ENCODE peak calls at places on chromosomes 12 and 14, in seven cellular contexts. One of them, this sample, is unnamed.

GRCh38 chr14:93941293-93941910 is 14.3 kb downstream of the FAM181A start:
- DNase-seq in PC-9: peak; percentile 79
- DNase-seq in esophagus squamous epithelium: no peak
- DNase-seq in Peyer's patch: no peak
- DNase-seq in mammary epithelial cell: peak; percentile 96
- DNase-seq in stomach: no peak
- DNase-seq in spleen: peak; percentile 76
- DNase-seq in this sample: no peak

GRCh38 chr12:119158004-119158776 is 20.5 kb upstream of the HSPB8 start:
- DNase-seq in PC-9: no peak
- DNase-seq in esophagus squamous epithelium: no peak
- DNase-seq in Peyer's patch: no peak
- DNase-seq in mammary epithelial cell: no peak
- DNase-seq in stomach: no peak
- DNase-seq in spleen: no peak
- DNase-seq in this sample: no peak

GRCh38 chr12:67426067-67426466 is 156.9 kb downstream of the CAND1 start:
- DNase-seq in PC-9: no peak
- DNase-seq in esophagus squamous epithelium: no peak
- DNase-seq in Peyer's patch: no peak
- DNase-seq in mammary epithelial cell: no peak
- DNase-seq in stomach: no peak
- DNase-seq in spleen: no peak
- DNase-seq in this sample: no peak

GRCh38 chr12:51678086-51678724 is 87.2 kb downstream of the SCN8A start:
- DNase-seq in PC-9: no peak
- DNase-seq in esophagus squamous epithelium: no peak
- DNase-seq in Peyer's patch: no peak
- DNase-seq in mammary epithelial cell: peak; percentile 31
- DNase-seq in stomach: peak; percentile 34
- DNase-seq in spleen: no peak
- DNase-seq in this sample: peak; percentile 73

GRCh38 chr12:104299842-104300481 is 3.6 kb upstream of the EID3 start:
- DNase-seq in PC-9: peak; percentile 58
- DNase-seq in esophagus squamous epithelium: no peak
- DNase-seq in Peyer's patch: no peak
- DNase-seq in mammary epithelial cell: no peak
- DNase-seq in stomach: no peak
- DNase-seq in spleen: no peak
- DNase-seq in this sample: no peak

GRCh38 chr12:12560587-12561304 is 1.9 kb downstream of the DUSP16 start:
- DNase-seq in PC-9: peak; percentile 84
- DNase-seq in esophagus squamous epithelium: no peak
- DNase-seq in Peyer's patch: no peak
- DNase-seq in mammary epithelial cell: peak; percentile 89
- DNase-seq in stomach: peak; percentile 74
- DNase-seq in spleen: no peak
- DNase-seq in this sample: peak; percentile 74

GRCh38 chr14:93035917-93036651 is 79.6 kb downstream of the ITPK1 start:
- DNase-seq in PC-9: peak; percentile 78
- DNase-seq in esophagus squamous epithelium: no peak
- DNase-seq in Peyer's patch: no peak
- DNase-seq in mammary epithelial cell: peak; percentile 38
- DNase-seq in stomach: no peak
- DNase-seq in spleen: peak; percentile 78
- DNase-seq in this sample: no peak

GRCh38 chr12:946656-947055 is 2.8 kb downstream of the RAD52 start:
- DNase-seq in PC-9: no peak
- DNase-seq in esophagus squamous epithelium: no peak
- DNase-seq in Peyer's patch: no peak
- DNase-seq in mammary epithelial cell: no peak
- DNase-seq in stomach: no peak
- DNase-seq in spleen: no peak
- DNase-seq in this sample: no peak

GRCh38 chr12:1816730-1817094 is 3.7 kb upstream of the LRTM2 start:
- DNase-seq in PC-9: no peak
- DNase-seq in esophagus squamous epithelium: no peak
- DNase-seq in Peyer's patch: no peak
- DNase-seq in mammary epithelial cell: no peak
- DNase-seq in stomach: no peak
- DNase-seq in spleen: no peak
- DNase-seq in this sample: no peak

GRCh38 chr12:127393896-127394295 is 873.1 kb upstream of the TMEM132C start:
- DNase-seq in PC-9: no peak
- DNase-seq in esophagus squamous epithelium: no peak
- DNase-seq in Peyer's patch: no peak
- DNase-seq in mammary epithelial cell: peak; percentile 86
- DNase-seq in stomach: no peak
- DNase-seq in spleen: no peak
- DNase-seq in this sample: no peak

GRCh38 chr12:109870648-109871047 is 9.7 kb downstream of the GLTP start:
- DNase-seq in PC-9: no peak
- DNase-seq in esophagus squamous epithelium: no peak
- DNase-seq in Peyer's patch: no peak
- DNase-seq in mammary epithelial cell: peak; percentile 34
- DNase-seq in stomach: no peak
- DNase-seq in spleen: no peak
- DNase-seq in this sample: peak; percentile 22

GRCh38 chr12:63206908-63207307 is 55.9 kb upstream of the AVPR1A start:
- DNase-seq in PC-9: no peak
- DNase-seq in esophagus squamous epithelium: no peak
- DNase-seq in Peyer's patch: no peak
- DNase-seq in mammary epithelial cell: peak; percentile 67
- DNase-seq in stomach: no peak
- DNase-seq in spleen: no peak
- DNase-seq in this sample: no peak

GRCh38 chr14:42523656-42524055 is 917.0 kb downstream of the LRFN5 start:
- DNase-seq in PC-9: no peak
- DNase-seq in esophagus squamous epithelium: no peak
- DNase-seq in Peyer's patch: no peak
- DNase-seq in mammary epithelial cell: no peak
- DNase-seq in stomach: no peak
- DNase-seq in spleen: no peak
- DNase-seq in this sample: no peak

GRCh38 chr14:70885343-70886014 is 21.8 kb upstream of the PCNX1 start:
- DNase-seq in PC-9: no peak
- DNase-seq in esophagus squamous epithelium: no peak
- DNase-seq in Peyer's patch: no peak
- DNase-seq in mammary epithelial cell: no peak
- DNase-seq in stomach: no peak
- DNase-seq in spleen: no peak
- DNase-seq in this sample: no peak

GRCh38 chr14:68760771-68761170 is 32.1 kb downstream of the ZFP36L1 start:
- DNase-seq in PC-9: no peak
- DNase-seq in esophagus squamous epithelium: no peak
- DNase-seq in Peyer's patch: no peak
- DNase-seq in mammary epithelial cell: no peak
- DNase-seq in stomach: no peak
- DNase-seq in spleen: no peak
- DNase-seq in this sample: no peak

GRCh38 chr14:68759912-68760311 is 33.0 kb downstream of the ZFP36L1 start:
- DNase-seq in PC-9: no peak
- DNase-seq in esophagus squamous epithelium: no peak
- DNase-seq in Peyer's patch: no peak
- DNase-seq in mammary epithelial cell: no peak
- DNase-seq in stomach: no peak
- DNase-seq in spleen: no peak
- DNase-seq in this sample: no peak

GRCh38 chr14:68761391-68761790 is 31.5 kb downstream of the ZFP36L1 start:
- DNase-seq in PC-9: no peak
- DNase-seq in esophagus squamous epithelium: no peak
- DNase-seq in Peyer's patch: no peak
- DNase-seq in mammary epithelial cell: no peak
- DNase-seq in stomach: no peak
- DNase-seq in spleen: no peak
- DNase-seq in this sample: no peak

GRCh38 chr14:68766299-68767247 is 26.3 kb downstream of the ZFP36L1 start:
- DNase-seq in PC-9: no peak
- DNase-seq in esophagus squamous epithelium: no peak
- DNase-seq in Peyer's patch: no peak
- DNase-seq in mammary epithelial cell: no peak
- DNase-seq in stomach: no peak
- DNase-seq in spleen: no peak
- DNase-seq in this sample: no peak

DNA sequence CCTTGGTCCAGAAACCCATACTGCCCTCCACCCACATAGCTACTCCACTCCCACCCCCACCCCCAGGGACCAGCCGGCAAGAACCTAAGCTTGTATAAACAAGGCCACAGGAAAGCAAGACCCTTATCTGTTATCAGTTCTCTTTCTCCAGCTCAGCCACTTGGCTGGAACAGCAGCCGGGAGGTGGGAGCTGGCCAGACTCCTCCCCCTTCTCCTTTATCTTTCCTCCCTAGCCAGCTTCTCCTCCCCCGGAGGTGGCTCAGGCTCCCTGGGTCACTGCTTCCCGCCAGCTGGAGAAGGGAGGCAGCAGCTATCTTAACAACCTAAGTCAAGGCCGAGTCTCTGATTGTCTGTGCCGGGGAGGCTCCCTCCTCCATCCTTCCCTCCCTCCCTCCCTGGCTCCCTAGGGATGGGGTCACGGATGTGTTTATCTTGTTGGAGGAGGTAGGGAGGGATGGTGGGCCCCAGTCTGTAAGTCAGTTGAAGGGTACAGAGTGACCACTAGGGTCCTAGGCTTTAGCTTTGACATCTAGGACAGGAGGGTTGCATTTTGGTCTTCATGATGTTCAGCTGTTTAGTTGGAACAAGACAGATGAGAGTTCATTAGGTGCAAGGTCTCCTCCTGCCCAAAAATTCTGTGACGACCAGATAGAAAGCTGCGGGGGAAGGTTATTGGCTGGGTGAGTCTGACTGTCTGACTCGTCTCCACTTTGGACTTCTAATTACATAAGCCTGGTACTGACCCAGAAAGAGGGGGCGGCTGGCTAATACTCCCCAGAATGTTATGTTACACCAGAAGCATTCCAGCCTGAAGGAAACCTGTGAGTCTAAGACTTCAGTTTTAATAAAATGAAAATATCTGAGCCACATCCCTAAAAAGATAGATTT is 29.7 kb downstream of the ZFP36L1 start:
- DNase-seq in PC-9: no peak
- DNase-seq in esophagus squamous epithelium: no peak
- DNase-seq in Peyer's patch: no peak
- DNase-seq in mammary epithelial cell: peak; percentile 34
- DNase-seq in stomach: peak; percentile 87
- DNase-seq in spleen: peak; percentile 83
- DNase-seq in this sample: peak; percentile 92
- H3K4me1 ChIP-seq in PC-9: no peaks in the 10 kb centered on the region
- H3K4me1 ChIP-seq in esophagus squamous epithelium: peaks cover 14% of the 10 kb centered on the region
- H3K4me1 ChIP-seq in Peyer's patch: no peaks in the 10 kb centered on the region
- H3K4me1 ChIP-seq in mammary epithelial cell: peaks cover 4% of the 10 kb centered on the region
- H3K4me1 ChIP-seq in stomach: peaks cover 44% of the 10 kb centered on the region
- H3K4me1 ChIP-seq in spleen: peaks cover 12% of the 10 kb centered on the region
- H3K4me1 ChIP-seq in this sample: peaks cover 28% of the 10 kb centered on the region

GRCh38 chr12:56720696-56721615 is 4.1 kb downstream of the NACA start:
- DNase-seq in PC-9: no peak
- DNase-seq in esophagus squamous epithelium: no peak
- DNase-seq in Peyer's patch: no peak
- DNase-seq in mammary epithelial cell: no peak
- DNase-seq in stomach: no peak
- DNase-seq in spleen: no peak
- DNase-seq in this sample: no peak

GRCh38 chr12:56723352-56723751 is 1.7 kb downstream of the NACA start:
- DNase-seq in PC-9: no peak
- DNase-seq in esophagus squamous epithelium: no peak
- DNase-seq in Peyer's patch: no peak
- DNase-seq in mammary epithelial cell: no peak
- DNase-seq in stomach: no peak
- DNase-seq in spleen: no peak
- DNase-seq in this sample: no peak

GRCh38 chr12:56723889-56724659 is 1.0 kb downstream of the NACA start:
- DNase-seq in PC-9: no peak
- DNase-seq in esophagus squamous epithelium: no peak
- DNase-seq in Peyer's patch: no peak
- DNase-seq in mammary epithelial cell: peak; percentile 75
- DNase-seq in stomach: peak; percentile 34
- DNase-seq in spleen: no peak
- DNase-seq in this sample: peak; percentile 41

GRCh38 chr12:56722832-56723231 is 2.3 kb downstream of the NACA start:
- DNase-seq in PC-9: peak; percentile 48
- DNase-seq in esophagus squamous epithelium: no peak
- DNase-seq in Peyer's patch: no peak
- DNase-seq in mammary epithelial cell: no peak
- DNase-seq in stomach: no peak
- DNase-seq in spleen: no peak
- DNase-seq in this sample: no peak

DNA sequence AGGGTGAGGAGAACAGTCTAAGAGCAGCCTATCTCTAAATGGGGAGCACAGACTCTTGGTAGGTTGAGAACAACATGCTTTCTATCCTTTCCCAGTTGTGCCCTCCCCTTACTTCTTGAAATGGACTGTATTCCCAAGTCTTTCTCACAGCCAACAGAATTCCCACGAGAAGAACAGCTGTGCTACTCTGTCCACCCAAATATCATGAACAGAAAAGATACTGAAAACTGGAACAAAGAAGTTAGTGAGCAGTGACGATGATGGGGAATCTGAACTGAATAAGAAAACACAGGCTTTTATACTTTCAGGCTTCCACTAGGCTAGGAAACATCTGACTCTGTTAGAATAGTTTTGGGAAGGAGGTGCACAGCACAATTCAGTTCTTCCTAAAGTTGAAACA is 3.4 kb downstream of the NACA start:
- DNase-seq in PC-9: no peak
- DNase-seq in esophagus squamous epithelium: no peak
- DNase-seq in Peyer's patch: no peak
- DNase-seq in mammary epithelial cell: no peak
- DNase-seq in stomach: no peak
- DNase-seq in spleen: no peak
- DNase-seq in this sample: no peak
- H3K4me1 ChIP-seq in PC-9: peaks cover 49% of the 10 kb centered on the region
- H3K4me1 ChIP-seq in esophagus squamous epithelium: peaks cover 67% of the 10 kb centered on the region
- H3K4me1 ChIP-seq in Peyer's patch: no peaks in the 10 kb centered on the region
- H3K4me1 ChIP-seq in mammary epithelial cell: peaks cover 28% of the 10 kb centered on the region
- H3K4me1 ChIP-seq in stomach: peaks cover 86% of the 10 kb centered on the region
- H3K4me1 ChIP-seq in spleen: peaks cover 74% of the 10 kb centered on the region
- H3K4me1 ChIP-seq in this sample: peaks cover 33% of the 10 kb centered on the region

GRCh38 chr12:53380797-53381738 is 1.1 kb downstream of the SP1 start:
- DNase-seq in PC-9: peak; percentile 67
- DNase-seq in esophagus squamous epithelium: no peak
- DNase-seq in Peyer's patch: peak; percentile 50
- DNase-seq in mammary epithelial cell: peak; percentile 65
- DNase-seq in stomach: no peak
- DNase-seq in spleen: peak; percentile 80
- DNase-seq in this sample: peak; percentile 41
- H3K4me1 ChIP-seq in PC-9: peaks cover 55% of the 10 kb centered on the region
- H3K4me1 ChIP-seq in esophagus squamous epithelium: peaks cover 53% of the 10 kb centered on the region
- H3K4me1 ChIP-seq in Peyer's patch: peaks cover 3% of the 10 kb centered on the region
- H3K4me1 ChIP-seq in mammary epithelial cell: peaks cover 40% of the 10 kb centered on the region
- H3K4me1 ChIP-seq in stomach: peaks cover 63% of the 10 kb centered on the region
- H3K4me1 ChIP-seq in spleen: peaks cover 62% of the 10 kb centered on the region
- H3K4me1 ChIP-seq in this sample: peaks cover 30% of the 10 kb centered on the region

DNA sequence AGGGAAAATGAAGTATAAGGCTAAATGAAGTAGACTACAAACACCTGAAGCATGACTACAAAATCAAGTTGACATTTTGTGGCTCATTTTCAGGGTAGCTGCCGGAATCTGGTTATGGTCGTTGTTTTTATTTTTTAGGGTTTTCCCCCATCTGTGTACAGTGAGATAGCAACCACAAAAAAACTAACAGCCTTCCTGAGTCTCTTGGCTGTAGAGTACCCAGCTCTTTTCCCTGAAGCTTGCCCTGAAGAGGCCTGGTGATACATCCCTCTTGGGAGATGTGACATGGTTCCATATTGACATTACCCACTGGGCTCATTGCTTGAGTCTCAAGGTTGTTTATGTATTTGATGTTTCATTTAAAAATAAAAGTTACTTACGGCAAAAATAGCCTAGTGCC is 424.0 kb downstream of the ZFP36L1 start:
- DNase-seq in PC-9: no peak
- DNase-seq in esophagus squamous epithelium: no peak
- DNase-seq in Peyer's patch: no peak
- DNase-seq in mammary epithelial cell: no peak
- DNase-seq in stomach: no peak
- DNase-seq in spleen: no peak
- DNase-seq in this sample: no peak
- H3K4me1 ChIP-seq in PC-9: peaks cover 12% of the 10 kb centered on the region
- H3K4me1 ChIP-seq in esophagus squamous epithelium: peaks cover 10% of the 10 kb centered on the region
- H3K4me1 ChIP-seq in Peyer's patch: no peaks in the 10 kb centered on the region
- H3K4me1 ChIP-seq in mammary epithelial cell: peaks cover 11% of the 10 kb centered on the region
- H3K4me1 ChIP-seq in stomach: peaks cover 37% of the 10 kb centered on the region
- H3K4me1 ChIP-seq in spleen: peaks cover 50% of the 10 kb centered on the region
- H3K4me1 ChIP-seq in this sample: peaks cover 15% of the 10 kb centered on the region

This sample was measured in endothelial cell of umbilical vein.